ENCODE peak calls at places on chromosomes 16 and 17, in nine cellular contexts. D, T, A, I, Z, M, V, H and O are unnamed samples.

GRCh38 chr17:49699967-49700575 is 7.7 kb downstream of the SLC35B1 start:
- DNase-seq in D (no peak), Z (no peak), I (no peak), H (no peak), A (no peak), T (no peak), V (no peak), M (no peak), O (no peak)

GRCh38 chr16:66741971-66742396 is 9.4 kb downstream of the DYNC1LI2 start:
- DNase-seq in V (no peak), T (no peak), I (no peak), M (peak), A (no peak), H (peak), D (no peak), Z (no peak), O (peak)

GRCh38 chr17:54270499-54270898 is 447.8 kb downstream of the KIF2B start:
- DNase-seq in D (no peak), T (no peak), Z (no peak), I (peak), H (peak), A (no peak), M (no peak), V (no peak), O (no peak)

GRCh38 chr17:69060835-69061234 is at the start of gene ABCA9:
- DNase-seq in I (no peak), M (peak), H (peak), Z (peak), T (no peak), A (no peak), D (no peak), V (no peak), O (peak)

GRCh38 chr17:80605326-80606066 is 60.9 kb downstream of the RPTOR start:
- DNase-seq in D (no peak), A (no peak), T (no peak), I (peak), V (no peak), M (peak), H (peak), Z (no peak), O (no peak)

GRCh38 chr16:64907844-64908243 is 214.0 kb downstream of the CDH11 start:
- DNase-seq in D (no peak), I (no peak), T (no peak), A (no peak), H (no peak), V (no peak), Z (no peak), M (peak), O (no peak)

GRCh38 chr17:37096071-37096470 is 147.3 kb downstream of the AATF start:
- DNase-seq in I (no peak), D (no peak), M (no peak), A (no peak), H (no peak), V (no peak), T (no peak), Z (no peak), O (no peak)

GRCh38 chr16:88306860-88307545 is 75.8 kb upstream of the ZNF469 start:
- DNase-seq in Z (peak), V (peak), D (no peak), M (peak), T (peak), H (peak), I (peak), A (no peak), O (peak)

GRCh38 chr17:39872700-39873099 is 4.7 kb downstream of the ZPBP2 start:
- DNase-seq in D (no peak), H (peak), T (no peak), A (no peak), I (no peak), M (peak), V (peak), Z (peak), O (no peak)

GRCh38 chr16:22623351-22623781 is 112.7 kb downstream of the NPIPB5 start:
- DNase-seq in D (no peak), T (no peak), V (no peak), Z (peak), A (no peak), H (peak), M (peak), I (peak), O (no peak)

GRCh38 chr16:67177743-67178699 is 5.7 kb downstream of the MATCAP1 start:
- DNase-seq in H (peak), D (no peak), T (peak), Z (no peak), V (no peak), A (peak), M (peak), I (peak), O (no peak)

GRCh38 chr16:3292604-3293003 is 9.3 kb downstream of the ZNF263 start:
- DNase-seq in H (no peak), Z (peak), V (no peak), T (no peak), A (no peak), M (no peak), D (no peak), I (no peak), O (no peak)

GRCh38 chr17:21186399-21187187 is 27.4 kb downstream of the TMEM11 start:
- DNase-seq in Z (no peak), H (no peak), V (no peak), D (no peak), T (no peak), I (no peak), M (no peak), A (no peak), O (no peak)

GRCh38 chr17:47239663-47240374 is 13.8 kb upstream of the ITGB3 start:
- DNase-seq in V (peak), M (peak), T (no peak), I (peak), H (peak), Z (peak), A (no peak), D (no peak), O (no peak)

GRCh38 chr17:80456465-80457235 is 19.8 kb downstream of the NPTX1 start:
- DNase-seq in A (no peak), T (no peak), I (no peak), Z (no peak), D (no peak), H (peak), V (no peak), M (peak), O (no peak)

GRCh38 chr17:80476877-80477646 is 655 bp upstream of the NPTX1 start:
- DNase-seq in I (no peak), D (no peak), A (peak), V (no peak), H (no peak), M (no peak), Z (no peak), T (no peak), O (no peak)

GRCh38 chr16:67729636-67730248 is 10.6 kb upstream of the GFOD2 start:
- DNase-seq in D (no peak), Z (no peak), V (no peak), I (no peak), M (no peak), A (no peak), T (peak), H (no peak), O (no peak)

GRCh38 chr17:63407741-63408330 is 38.3 kb downstream of the CYB561 start:
- DNase-seq in Z (no peak), A (no peak), M (no peak), H (no peak), T (no peak), V (no peak), I (no peak), D (no peak), O (no peak)

GRCh38 chr17:70238228-70238627 is 68.9 kb downstream of the KCNJ2 start:
- DNase-seq in Z (no peak), H (no peak), T (no peak), I (no peak), V (no peak), A (no peak), D (no peak), M (no peak), O (no peak)

GRCh38 chr17:55433629-55434422 is 12.2 kb upstream of the MMD start:
- DNase-seq in I (peak), V (peak), T (no peak), M (peak), A (no peak), H (peak), Z (peak), D (no peak), O (peak)

GRCh38 chr17:45172541-45173286 is 11.0 kb downstream of the HEXIM2 start:
- DNase-seq in T (peak), Z (no peak), H (peak), D (no peak), I (peak), A (peak), M (peak), V (no peak), O (no peak)

GRCh38 chr17:18191071-18191667 is 7.5 kb downstream of the ALKBH5 start:
- DNase-seq in H (peak), D (no peak), V (no peak), A (no peak), M (peak), T (no peak), I (no peak), Z (no peak), O (no peak)

GRCh38 chr16:87855852-87856715 is 13.2 kb downstream of the SLC7A5 start:
- DNase-seq in H (peak), I (no peak), Z (no peak), M (peak), V (no peak), D (no peak), A (no peak), T (peak), O (no peak)

GRCh38 chr16:22360963-22361659 is 13.3 kb downstream of the CDR2 start:
- DNase-seq in V (no peak), I (no peak), H (no peak), Z (no peak), T (no peak), A (no peak), D (no peak), M (no peak), O (no peak)

GRCh38 chr17:20613248-20613647 is 33.7 kb downstream of the CDRT15L2 start:
- DNase-seq in T (no peak), D (no peak), A (no peak), H (no peak), I (no peak), Z (no peak), M (no peak), V (no peak), O (no peak)

GRCh38 chr17:65057520-65058075 is 1.1 kb upstream of the GNA13 start:
- DNase-seq in V (no peak), A (no peak), T (peak), D (no peak), Z (no peak), I (peak), H (no peak), M (no peak), O (no peak)

GRCh38 chr17:38464251-38464722 is 36.0 kb downstream of the ARHGAP23 start:
- DNase-seq in T (no peak), A (no peak), V (no peak), Z (no peak), M (no peak), I (no peak), H (peak), D (no peak), O (no peak)

GRCh38 chr17:1769826-1770477 is 8.1 kb downstream of the SERPINF1 start:
- DNase-seq in H (no peak), M (no peak), V (no peak), Z (no peak), T (no peak), D (no peak), I (peak), A (peak), O (no peak)

GRCh38 chr17:1776328-1776727 is 14.5 kb downstream of the SERPINF1 start:
- DNase-seq in M (no peak), V (no peak), D (no peak), T (no peak), I (no peak), Z (no peak), H (no peak), A (no peak), O (no peak)

GRCh38 chr17:1774390-1775176 is 12.7 kb downstream of the SERPINF1 start:
- DNase-seq in Z (no peak), I (no peak), A (no peak), D (no peak), H (no peak), V (no peak), M (no peak), T (no peak), O (no peak)

GRCh38 chr17:1776857-1777256 is 15.0 kb downstream of the SERPINF1 start:
- DNase-seq in Z (no peak), M (no peak), T (no peak), D (no peak), I (no peak), H (no peak), V (no peak), A (no peak), O (no peak)

DNA sequence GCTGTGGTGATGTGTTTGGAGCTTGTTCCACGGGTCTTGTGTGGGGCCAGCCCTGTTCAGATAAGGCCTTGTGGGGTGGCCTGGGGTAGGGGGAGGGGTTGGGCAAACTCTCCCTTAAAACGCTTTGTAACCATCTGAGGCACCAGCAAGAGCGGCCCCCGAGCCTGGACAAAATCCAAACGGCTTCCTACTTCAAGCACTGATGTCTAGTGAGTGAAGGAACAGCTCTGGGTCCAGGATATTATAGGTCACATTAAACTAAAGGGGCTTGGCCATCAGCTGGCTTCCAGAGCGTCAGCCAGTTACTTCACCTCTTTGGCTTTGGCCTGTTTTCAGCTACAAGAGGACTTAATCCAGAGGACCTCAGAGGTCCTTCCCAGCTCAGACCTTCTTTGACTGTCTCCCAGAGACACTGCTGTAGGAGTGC is 11.9 kb downstream of the SERPINF1 start:
- DNase-seq in V (no peak), D (no peak), A (no peak), T (no peak), I (no peak), M (peak), H (peak), Z (no peak), O (no peak)
- H3K4me3 ChIP-seq in V (no peak), D (no peak), A (no peak), T (no peak), I (no peak), M (no peak), H (no peak), Z (no peak), O (no peak)

GRCh38 chr17:74758846-74759163 is 10.4 kb downstream of the NHERF1 start:
- DNase-seq in M (no peak), H (peak), A (no peak), D (no peak), V (no peak), T (no peak), Z (no peak), I (peak), O (no peak)
- TF ChIP-seq CTCF in M (no peak), H (no peak), A (no peak), D (no peak), V (no peak), T (no peak), Z (no peak), I (peak), O (no peak)

GRCh38 chr16:1983053-1983543 is 895 bp upstream of the GFER start:
- DNase-seq in I (no peak), V (no peak), T (no peak), A (no peak), M (no peak), H (no peak), D (no peak), Z (no peak), O (no peak)
- H3K4me3 ChIP-seq in I (peak), V (peak), T (peak), A (peak), M (peak), H (no peak), D (peak), Z (peak), O (peak)

DNA sequence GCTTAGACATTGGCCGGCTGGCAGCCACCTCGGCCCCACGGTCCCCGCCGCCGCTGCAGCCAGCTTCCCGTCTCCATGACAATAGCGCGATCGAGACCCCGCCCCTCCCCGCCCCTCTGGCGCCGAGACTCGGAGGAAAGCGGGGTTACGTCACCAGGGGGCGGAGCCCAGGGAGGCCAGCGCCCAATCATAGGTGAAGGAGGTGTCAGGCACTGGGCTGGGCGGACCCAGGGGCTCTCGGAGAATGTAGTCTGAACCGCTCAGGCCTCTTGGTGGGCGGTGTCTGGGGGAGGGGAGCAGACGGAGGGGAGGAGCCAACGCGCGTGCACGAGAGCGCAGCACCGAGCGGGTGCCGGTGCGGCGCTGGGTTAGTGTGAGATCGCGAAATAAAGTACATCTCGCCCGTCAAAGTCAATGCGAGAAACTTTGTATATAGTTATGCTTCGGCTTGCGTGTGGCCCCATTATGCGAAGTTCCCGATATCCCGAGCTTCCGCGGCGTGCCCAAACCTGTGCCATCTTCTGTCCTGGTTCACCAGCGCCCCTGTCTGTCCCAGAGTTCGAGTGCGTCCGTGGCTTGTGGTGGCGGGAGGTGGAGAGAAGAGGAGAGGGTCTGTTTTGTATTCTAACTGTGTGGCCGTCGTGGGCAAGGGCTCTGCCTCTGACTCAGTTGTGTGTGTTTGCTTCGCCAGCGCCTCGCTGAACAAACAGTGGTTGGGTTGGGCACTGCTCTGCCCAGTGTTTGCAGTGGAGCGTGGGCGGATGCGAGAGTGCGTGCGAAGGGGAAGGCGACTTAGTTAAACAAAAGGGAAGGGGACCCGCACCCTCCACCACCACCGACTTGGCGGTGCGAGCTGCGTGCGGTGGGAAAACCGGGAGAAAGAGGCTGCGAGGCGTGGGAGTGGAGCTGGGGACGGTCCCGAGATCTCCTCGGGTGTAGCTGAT is 1.3 kb upstream of the IRX5 start:
- DNase-seq in V (peak), D (peak), T (peak), H (peak), I (peak), Z (peak), A (peak), M (peak), O (peak)
- TF ChIP-seq CTCF in V (no peak), D (no peak), T (peak), H (no peak), I (no peak), Z (peak), A (peak), M (no peak), O (no peak)

DNA sequence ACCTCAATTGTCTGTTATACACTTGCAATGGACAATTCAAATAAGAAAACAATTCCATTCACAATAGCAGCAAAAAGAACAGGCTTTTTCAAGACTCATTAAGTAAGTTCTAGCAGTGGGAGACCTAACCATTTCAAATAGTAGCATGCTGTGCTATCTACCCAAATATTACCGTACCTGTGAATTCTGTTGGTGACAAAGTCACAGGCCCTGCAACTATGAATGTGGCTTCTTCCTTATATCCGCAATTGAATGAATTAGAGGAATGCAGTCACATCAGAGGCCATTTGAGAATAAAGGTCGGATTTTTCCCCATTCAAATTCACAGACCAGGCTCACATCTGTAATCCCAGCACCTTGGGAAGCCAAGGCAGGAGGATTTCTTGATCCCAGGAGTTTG is 800 bp upstream of the NME4 start:
- DNase-seq in M (no peak), V (no peak), H (no peak), I (no peak), Z (no peak), A (no peak), T (no peak), D (no peak), O (no peak)
- H3K4me3 ChIP-seq in M (peak), V (peak), H (no peak), I (no peak), Z (no peak), A (peak), T (no peak), D (no peak), O (peak)

DNA sequence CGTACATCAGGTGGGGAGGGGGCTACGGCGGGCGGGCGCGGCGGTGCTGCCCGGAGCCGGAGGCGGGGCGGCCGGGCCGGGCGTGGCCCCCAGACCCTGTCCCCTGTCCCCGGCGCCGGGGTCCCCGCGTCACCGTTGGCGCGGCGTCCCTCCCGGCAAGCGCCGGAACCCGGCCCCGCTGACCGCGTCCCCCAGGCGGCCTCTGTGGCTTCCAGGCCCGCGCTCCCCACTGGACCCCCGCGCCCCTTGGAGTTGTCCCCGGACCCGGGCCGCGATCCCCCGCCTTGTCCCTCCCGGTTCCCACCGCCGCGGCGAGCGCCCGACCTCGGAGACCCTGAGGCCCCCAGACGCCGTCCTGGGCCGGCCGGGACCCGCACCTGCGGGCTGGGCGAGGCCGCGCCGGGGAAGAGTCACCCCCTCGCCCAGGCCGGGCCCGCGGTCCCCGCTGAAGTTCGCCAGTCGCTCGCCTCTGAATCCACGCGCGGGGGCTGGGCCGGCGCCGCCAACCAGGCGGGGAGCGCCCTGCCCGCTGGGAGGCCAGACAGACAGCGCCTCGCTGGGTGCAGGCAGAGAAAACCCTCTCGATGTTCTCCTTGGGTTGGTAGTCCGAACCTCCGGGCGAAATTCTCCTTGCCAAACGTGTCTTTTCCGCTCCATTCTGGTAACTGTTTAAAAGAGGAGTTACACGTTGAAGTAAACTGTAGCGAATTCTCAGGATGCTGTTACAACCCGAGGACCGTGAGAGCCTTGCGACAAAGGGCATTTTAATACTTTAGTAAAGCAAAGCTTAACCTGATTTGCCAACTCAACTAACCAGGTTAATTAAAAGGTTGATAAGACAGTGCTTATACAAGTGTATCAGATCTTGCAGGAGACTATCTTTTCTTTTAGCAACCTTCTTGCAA is 761 bp downstream of the GAN start:
- DNase-seq in H (peak), M (peak), Z (no peak), T (peak), V (no peak), D (no peak), A (peak), I (peak), O (no peak)
- TF ChIP-seq CTCF in H (no peak), M (peak), Z (no peak), T (no peak), V (no peak), D (no peak), A (no peak), I (peak), O (no peak)